ENCODE peak calls at places on chromosomes 16 and 17, in six cellular contexts. O is epithelial cell of esophagus; B is activated naive CD4-positive, alpha-beta T cell treated with anti-CD3 and anti-CD28 coated beads, Interleukin-2, amount 50 U/mL, for 72 hours; W is NK-92 treated with Interleukin-12 subunit alpha and Interleukin-12 subunit beta, amount 100 ng/mL, for 24 hours; M is SW480; N is ELR. U is an unnamed sample.

GRCh38 chr16:89392881-89393730 is 97.3 kb downstream of the ANKRD11 start:
- DNase-seq in O (no peak), B (no peak), W (no peak), M (no peak), N (no peak), U (no peak)

GRCh38 chr16:50263940-50264929 is 2.1 kb upstream of the ADCY7 start:
- DNase-seq in O (peak; percentile 45), B (no peak), W (no peak), M (no peak), N (peak; percentile 61), U (peak; percentile 31)

GRCh38 chr17:54172654-54173316 is 350.1 kb downstream of the KIF2B start:
- DNase-seq in O (peak; percentile 55), B (no peak), W (no peak), M (peak; percentile 7), N (peak; percentile 37), U (no peak)

GRCh38 chr16:86196687-86197391 is 297.9 kb downstream of the IRF8 start:
- DNase-seq in O (no peak), B (no peak), W (no peak), M (no peak), N (no peak), U (no peak)

GRCh38 chr17:75524971-75525805 is at the start of gene LLGL2:
- DNase-seq in O (peak; percentile 94), B (peak; percentile 85), W (no peak), M (peak; percentile 90), N (peak; percentile 71), U (peak; percentile 72)

GRCh38 chr17:51224615-51225262 is 35.1 kb downstream of the MBTD1 start:
- DNase-seq in O (no peak), B (no peak), W (no peak), M (no peak), N (no peak), U (no peak)

GRCh38 chr16:3157229-3158013 is 22.6 kb downstream of the ZNF213 start:
- DNase-seq in O (peak; percentile 92), B (no peak), W (no peak), M (peak; percentile 88), N (peak; percentile 96), U (peak; percentile 93)

GRCh38 chr16:84820305-84820684 is 510 bp downstream of the CRISPLD2 start:
- DNase-seq in O (no peak), B (no peak), W (no peak), M (peak; percentile 37), N (peak; percentile 52), U (peak; percentile 66)

GRCh38 chr16:15498427-15499175 is 64.2 kb downstream of the BMERB1 start:
- DNase-seq in O (no peak), B (no peak), W (no peak), M (no peak), N (no peak), U (peak; percentile 52)

GRCh38 chr17:77995146-77995852 is 36.8 kb downstream of the TNRC6C start:
- DNase-seq in O (no peak), B (no peak), W (no peak), M (no peak), N (no peak), U (no peak)

GRCh38 chr17:37273419-37274051 is 102.2 kb upstream of the C17orf78 start:
- DNase-seq in O (peak; percentile 15), B (no peak), W (no peak), M (no peak), N (peak; percentile 46), U (peak; percentile 29)

GRCh38 chr16:1920727-1921155 is 2.5 kb upstream of the HS3ST6 start:
- DNase-seq in O (no peak), B (no peak), W (no peak), M (no peak), N (peak; percentile 24), U (peak; percentile 22)

GRCh38 chr17:82876149-82876548 is 36.3 kb upstream of the ZNF750 start:
- DNase-seq in O (peak; percentile 99), B (no peak), W (no peak), M (peak; percentile 58), N (peak; percentile 14), U (no peak)

GRCh38 chr17:81396722-81397313 is 1.6 kb downstream of the BAHCC1 start:
- DNase-seq in O (peak; percentile 58), B (no peak), W (no peak), M (peak; percentile 76), N (peak; percentile 84), U (peak; percentile 63)

GRCh38 chr17:46869296-46869695 is 17.9 kb downstream of the WNT9B start:
- DNase-seq in O (no peak), B (no peak), W (no peak), M (no peak), N (no peak), U (no peak)

GRCh38 chr17:27376637-27377547 is 79.4 kb upstream of the KSR1 start:
- DNase-seq in O (peak; percentile 64), B (no peak), W (no peak), M (no peak), N (peak; percentile 79), U (peak; percentile 47)

GRCh38 chr16:77877712-77878111 is 89.3 kb downstream of the VAT1L start:
- DNase-seq in O (peak; percentile 48), B (no peak), W (no peak), M (peak; percentile 97), N (peak; percentile 78), U (peak; percentile 53)

GRCh38 chr17:63116967-63117366 is 150.9 kb downstream of the TANC2 start:
- DNase-seq in O (peak; percentile 90), B (no peak), W (no peak), M (no peak), N (peak; percentile 19), U (peak; percentile 67)

GRCh38 chr17:57965521-57966160 is 10.4 kb upstream of the CUEDC1 start:
- DNase-seq in O (no peak), B (no peak), W (no peak), M (no peak), N (no peak), U (no peak)

GRCh38 chr17:41772218-41772585 is 14.3 kb downstream of the JUP start:
- DNase-seq in O (peak; percentile 91), B (no peak), W (no peak), M (no peak), N (no peak), U (no peak)

GRCh38 chr17:62592305-62593099 is 35.0 kb upstream of the MRC2 start:
- DNase-seq in O (peak; percentile 70), B (no peak), W (no peak), M (no peak), N (peak; percentile 34), U (peak; percentile 34)

GRCh38 chr17:8122391-8122922 is 1.4 kb downstream of the HES7 start:
- DNase-seq in O (peak; percentile 53), B (no peak), W (no peak), M (peak; percentile 70), N (peak; percentile 70), U (peak; percentile 62)

GRCh38 chr17:29620779-29621500 is 1.8 kb downstream of the CORO6 start:
- DNase-seq in O (no peak), B (no peak), W (no peak), M (no peak), N (no peak), U (no peak)

GRCh38 chr16:11784048-11784780 is 12.8 kb downstream of the ZC3H7A start:
- DNase-seq in O (no peak), B (no peak), W (no peak), M (no peak), N (no peak), U (peak; percentile 61)

GRCh38 chr17:48351916-48352332 is 78.1 kb downstream of the SKAP1 start:
- DNase-seq in O (peak; percentile 17), B (no peak), W (no peak), M (peak; percentile 39), N (peak; percentile 74), U (peak; percentile 44)

GRCh38 chr17:75267403-75268232 is 3.4 kb downstream of the MIF4GD start:
- DNase-seq in O (peak; percentile 54), B (no peak), W (no peak), M (no peak), N (peak; percentile 45), U (no peak)

GRCh38 chr17:35774499-35774898 is 13.8 kb downstream of the C17orf50 start:
- DNase-seq in O (no peak), B (no peak), W (no peak), M (no peak), N (no peak), U (peak; percentile 64)

GRCh38 chr17:5272313-5272712 is 9.8 kb upstream of the RABEP1 start:
- DNase-seq in O (peak; percentile 39), B (peak; percentile 59), W (no peak), M (no peak), N (peak; percentile 41), U (no peak)

GRCh38 chr16:48112603-48113400 is 43.0 kb downstream of the ABCC12 start:
- DNase-seq in O (no peak), B (no peak), W (no peak), M (no peak), N (no peak), U (no peak)

GRCh38 chr17:61150686-61151299 is 248.8 kb upstream of the TBX2 start:
- DNase-seq in O (no peak), B (no peak), W (no peak), M (no peak), N (peak; percentile 15), U (no peak)

GRCh38 chr17:14297161-14297851 is 3.6 kb upstream of the HS3ST3B1 start:
- DNase-seq in O (peak; percentile 13), B (no peak), W (no peak), M (peak; percentile 46), N (peak; percentile 70), U (peak; percentile 58)

GRCh38 chr17:80504671-80505413 is 28.4 kb upstream of the NPTX1 start:
- DNase-seq in O (no peak), B (no peak), W (no peak), M (no peak), N (peak; percentile 88), U (peak; percentile 81)

GRCh38 chr17:71024172-71024571 is 854.8 kb downstream of the KCNJ2 start:
- DNase-seq in O (no peak), B (no peak), W (no peak), M (no peak), N (no peak), U (no peak)

GRCh38 chr17:66126231-66126630 is 65.7 kb downstream of the CEP112 start:
- DNase-seq in O (peak; percentile 2), B (no peak), W (no peak), M (no peak), N (peak; percentile 5), U (no peak)

GRCh38 chr16:1036121-1036520 is 36.4 kb upstream of the SSTR5 start:
- DNase-seq in O (no peak), B (no peak), W (no peak), M (no peak), N (no peak), U (no peak)

GRCh38 chr17:50949128-50950001 is 83.2 kb upstream of the TOB1 start:
- DNase-seq in O (no peak), B (peak; percentile 52), W (no peak), M (peak; percentile 36), N (no peak), U (no peak)

U was measured in EH.